ENCODE peak calls at places on chromosome 4, in seven cellular contexts. U is prostate gland, R is HepG2, Q is K562, A is spleen, X is HCT116, N is transverse colon. V is an unnamed sample.

GRCh38 chr4:87865960-87866598 is 33.3 kb downstream of the MEPE start:
- DNase-seq in U (no peak), R (peak), Q (no peak), A (no peak), X (no peak), N (no peak), V (no peak)

GRCh38 chr4:102036016-102036415 is 245.5 kb downstream of the BANK1 start:
- DNase-seq in U (no peak), R (no peak), Q (no peak), A (no peak), X (no peak), N (no peak), V (no peak)

GRCh38 chr4:53593765-53594164 is 2.5 kb upstream of the LNX1 start:
- DNase-seq in U (no peak), R (no peak), Q (no peak), A (no peak), X (no peak), N (no peak), V (no peak)

GRCh38 chr4:242121-242848 is 63.0 kb downstream of the ZNF732 start:
- DNase-seq in U (peak), R (peak), Q (peak), A (peak), X (no peak), N (peak), V (peak)

GRCh38 chr4:108037884-108038283 is 48.2 kb downstream of the HADH start:
- DNase-seq in U (no peak), R (no peak), Q (no peak), A (no peak), X (no peak), N (no peak), V (no peak)

GRCh38 chr4:143369556-143369955 is 32.9 kb downstream of the GAB1 start:
- DNase-seq in U (no peak), R (no peak), Q (no peak), A (no peak), X (no peak), N (no peak), V (no peak)

GRCh38 chr4:141131738-141132688 is 1.3 kb downstream of the RNF150 start:
- DNase-seq in U (peak), R (no peak), Q (no peak), A (peak), X (no peak), N (peak), V (no peak)

GRCh38 chr4:121212801-121213200 is 48.7 kb upstream of the TNIP3 start:
- DNase-seq in U (no peak), R (no peak), Q (no peak), A (no peak), X (no peak), N (no peak), V (no peak)

GRCh38 chr4:149901128-149901527 is 85.5 kb upstream of the IQCM start:
- DNase-seq in U (no peak), R (no peak), Q (no peak), A (no peak), X (no peak), N (peak), V (no peak)

GRCh38 chr4:110587666-110588285 is 35.1 kb downstream of the PITX2 start:
- DNase-seq in U (no peak), R (no peak), Q (no peak), A (no peak), X (no peak), N (no peak), V (no peak)

GRCh38 chr4:169899295-169899694 is 126.9 kb downstream of the MFAP3L start:
- DNase-seq in U (no peak), R (no peak), Q (no peak), A (no peak), X (peak), N (no peak), V (no peak)

GRCh38 chr4:65066106-65066505 is 604.2 kb downstream of the EPHA5 start:
- DNase-seq in U (no peak), R (no peak), Q (no peak), A (no peak), X (no peak), N (no peak), V (no peak)
- H3K27ac ChIP-seq in U (no peak), R (no peak), Q (no peak), A (no peak), X (no peak), N (no peak), V (no peak)

GRCh38 chr4:89753601-89754066 is 83.3 kb downstream of the SNCA start:
- DNase-seq in U (peak), R (peak), Q (no peak), A (no peak), X (peak), N (no peak), V (no peak)
- TF ChIP-seq POLR2AphosphoS5 in U (peak), R (no peak), Q (no peak), A (no peak), X (no peak), N (peak), V (no peak)

DNA sequence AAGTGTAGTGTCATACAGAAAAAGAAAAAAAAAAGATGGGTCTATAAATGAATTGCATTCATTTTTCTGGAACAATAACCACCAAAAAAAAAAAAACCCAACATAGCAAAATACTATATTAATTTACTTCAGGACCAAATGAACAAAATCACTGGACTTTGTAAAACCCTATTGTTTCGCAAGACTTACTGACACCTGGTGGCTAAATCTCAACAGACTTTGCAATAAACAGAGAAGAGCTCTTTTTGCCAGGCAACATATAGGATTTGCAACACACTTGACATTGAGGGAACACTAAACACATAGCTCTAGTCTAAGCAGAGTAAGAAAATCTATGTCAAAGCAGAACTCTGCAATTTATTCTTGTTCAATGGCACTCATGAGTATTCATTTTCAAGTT is 990.2 kb downstream of the STPG2 start:
- DNase-seq in U (no peak), R (peak), Q (no peak), A (no peak), X (peak), N (no peak), V (no peak)
- TF ChIP-seq CTCF in U (peak), R (no peak), Q (no peak), A (no peak), X (peak), N (no peak), V (no peak)

GRCh38 chr4:38614198-38614597 is 49.8 kb upstream of the KLF3 start:
- DNase-seq in U (no peak), R (no peak), Q (no peak), A (no peak), X (no peak), N (no peak), V (no peak)

GRCh38 chr4:38615847-38616246 is 48.2 kb upstream of the KLF3 start:
- DNase-seq in U (no peak), R (no peak), Q (peak), A (no peak), X (no peak), N (no peak), V (peak)

GRCh38 chr4:38609614-38610013 is 54.4 kb upstream of the KLF3 start:
- DNase-seq in U (no peak), R (no peak), Q (peak), A (no peak), X (no peak), N (peak), V (no peak)

GRCh38 chr4:38610844-38611550 is 53.0 kb upstream of the KLF3 start:
- DNase-seq in U (peak), R (no peak), Q (no peak), A (no peak), X (no peak), N (peak), V (peak)

GRCh38 chr4:38612996-38613395 is 51.0 kb upstream of the KLF3 start:
- DNase-seq in U (no peak), R (no peak), Q (no peak), A (no peak), X (no peak), N (no peak), V (no peak)
- H3K27ac ChIP-seq in U (peak), R (no peak), Q (no peak), A (no peak), X (no peak), N (peak), V (peak)

GRCh38 chr4:16227462-16227868 is 1.2 kb upstream of the TAPT1 start:
- DNase-seq in U (no peak), R (peak), Q (peak), A (peak), X (no peak), N (peak), V (peak)

GRCh38 chr4:16226816-16227461 is 668 bp upstream of the TAPT1 start:
- DNase-seq in U (peak), R (peak), Q (peak), A (peak), X (no peak), N (peak), V (peak)

GRCh38 chr4:16225681-16225995 is 633 bp downstream of the TAPT1 start:
- DNase-seq in U (no peak), R (no peak), Q (no peak), A (no peak), X (no peak), N (no peak), V (no peak)

GRCh38 chr4:16225139-16225538 is 1.1 kb downstream of the TAPT1 start:
- DNase-seq in U (no peak), R (no peak), Q (no peak), A (no peak), X (no peak), N (no peak), V (no peak)

GRCh38 chr4:16225996-16226815 is at the start of gene TAPT1:
- DNase-seq in U (peak), R (no peak), Q (peak), A (peak), X (no peak), N (peak), V (peak)
- TF ChIP-seq POLR2AphosphoS5 in U (no peak), R (no peak), Q (peak), A (peak), X (peak), N (peak), V (peak)

GRCh38 chr4:67546971-67547370 is 1.7 kb upstream of the CENPC start:
- DNase-seq in U (no peak), R (no peak), Q (peak), A (no peak), X (no peak), N (no peak), V (no peak)
- TF ChIP-seq CTCF in U (no peak), R (no peak), Q (no peak), A (no peak), X (no peak), N (no peak), V (no peak)

GRCh38 chr4:15659768-15660394 is 4.7 kb upstream of the FBXL5 start:
- DNase-seq in U (no peak), R (no peak), Q (no peak), A (no peak), X (no peak), N (no peak), V (no peak)
- H3K27ac ChIP-seq in U (no peak), R (no peak), Q (no peak), A (peak), X (no peak), N (no peak), V (peak)

DNA sequence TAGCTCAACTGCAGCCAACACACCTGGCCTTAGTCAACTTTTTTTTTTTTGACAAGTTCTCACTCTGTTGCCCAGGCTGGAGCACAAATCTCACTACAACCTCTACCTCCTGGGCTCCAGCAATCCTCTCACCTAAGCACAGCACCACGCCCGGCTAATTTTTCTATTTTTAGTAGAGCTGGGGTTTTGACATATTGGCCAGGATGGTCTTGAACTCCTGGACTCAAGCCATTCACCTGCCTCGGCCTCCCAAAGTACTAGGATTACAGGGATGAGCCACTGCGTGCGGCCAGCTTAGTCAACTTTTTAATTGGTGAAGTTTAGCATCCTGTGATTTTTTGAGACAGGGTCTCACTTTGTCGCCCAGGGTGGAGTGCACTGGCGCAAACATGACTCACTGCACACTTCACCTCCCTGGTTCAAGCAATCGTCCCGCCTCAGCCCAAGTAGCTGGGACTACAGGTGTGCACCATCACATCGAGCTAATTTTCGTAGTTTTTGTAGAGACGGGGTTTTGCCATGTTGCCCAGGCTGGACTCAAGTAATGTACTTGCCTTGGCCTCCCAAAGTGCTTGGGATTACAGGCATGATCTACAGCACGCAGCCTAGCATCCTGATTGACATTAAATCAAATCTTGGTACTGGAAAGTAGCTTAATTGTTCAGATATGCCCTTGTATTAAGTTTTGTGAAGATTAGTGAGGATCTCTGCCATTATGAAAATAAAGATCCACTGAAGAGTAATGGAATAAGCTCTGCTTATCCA is 8.3 kb downstream of the HNRNPDL start:
- DNase-seq in U (no peak), R (no peak), Q (no peak), A (no peak), X (no peak), N (no peak), V (no peak)
- TF ChIP-seq POLR2AphosphoS5 in U (no peak), R (peak), Q (peak), A (peak), X (peak), N (no peak), V (no peak)

DNA sequence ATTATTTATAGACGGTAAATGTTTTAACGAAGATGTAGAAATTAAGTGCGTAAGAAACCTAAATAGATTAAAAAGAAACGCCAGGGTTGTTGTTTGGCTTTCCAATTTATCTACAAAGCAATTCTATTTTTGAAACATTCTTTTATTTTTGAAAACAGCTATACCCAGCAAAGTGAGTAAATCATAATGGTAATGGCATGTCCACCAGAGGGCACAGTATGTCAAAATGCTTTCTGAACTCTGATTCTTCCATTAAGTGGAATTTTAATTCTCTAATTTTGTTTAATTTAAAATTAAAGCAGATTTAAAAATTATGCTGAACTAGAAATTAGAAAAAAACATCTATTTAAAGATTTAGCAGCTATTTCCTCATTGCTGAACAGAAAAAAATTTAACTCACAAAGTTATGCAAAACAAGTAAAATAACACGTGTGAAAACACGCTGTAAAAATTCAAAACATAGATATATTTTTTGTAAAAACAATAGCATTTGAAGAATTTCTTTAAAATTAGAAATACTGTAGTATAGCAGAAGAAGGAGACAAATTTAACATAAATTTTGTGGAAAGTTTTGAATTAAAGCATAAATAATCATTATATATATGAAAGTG is 26.5 kb downstream of the RASSF6 start:
- DNase-seq in U (no peak), R (peak), Q (peak), A (no peak), X (peak), N (no peak), V (no peak)
- TF ChIP-seq CTCF in U (peak), R (peak), Q (no peak), A (no peak), X (peak), N (peak), V (peak)

GRCh38 chr4:57425610-57426009 is 315.4 kb upstream of the IGFBP7 start:
- DNase-seq in U (no peak), R (no peak), Q (no peak), A (no peak), X (no peak), N (no peak), V (no peak)
- H3K27ac ChIP-seq in U (no peak), R (no peak), Q (no peak), A (no peak), X (no peak), N (no peak), V (no peak)

V was measured in stomach.